ENCODE peak calls at places on chromosomes 16 and 17, in four cellular contexts. R is HepG2, I is GM12878, H is SK-N-SH. P is an unnamed sample.
A peak's percentile ranks its signal among the peaks of the same experiment; 100 is the strongest.

GRCh38 chr17:44121206-44121605 is 2.2 kb downstream of the HDAC5 start:
- DNase-seq in R (no peak), I (no peak), H (peak; percentile 58), P (no peak)

GRCh38 chr17:27475070-27475673 is 18.9 kb downstream of the KSR1 start:
- DNase-seq in R (no peak), I (no peak), H (no peak), P (no peak)

GRCh38 chr17:2372180-2372579 is 28.7 kb downstream of the MNT start:
- DNase-seq in R (no peak), I (no peak), H (no peak), P (no peak)

GRCh38 chr17:43661699-43662431 is at the start of gene MEOX1:
- DNase-seq in R (no peak), I (peak; percentile 79), H (no peak), P (no peak)

GRCh38 chr17:72270530-72270929 is 149.7 kb downstream of the SOX9 start:
- DNase-seq in R (no peak), I (no peak), H (peak; percentile 50), P (no peak)

GRCh38 chr16:2468725-2469398 is 2.2 kb upstream of the NTN3 start:
- DNase-seq in R (no peak), I (peak; percentile 49), H (peak; percentile 89), P (no peak)

GRCh38 chr17:48045270-48046001 is 2.7 kb upstream of the NFE2L1 start:
- DNase-seq in R (no peak), I (no peak), H (no peak), P (peak; percentile 65)

GRCh38 chr17:17168401-17168800 is 37.7 kb downstream of the PLD6 start:
- DNase-seq in R (no peak), I (no peak), H (no peak), P (no peak)

GRCh38 chr17:78315355-78316114 is 44.3 kb downstream of the SOCS3 start:
- DNase-seq in R (peak; percentile 45), I (peak; percentile 33), H (peak; percentile 57), P (peak; percentile 86)

GRCh38 chr17:29131814-29132682 is 48.1 kb downstream of the MYO18A start:
- DNase-seq in R (no peak), I (no peak), H (peak; percentile 70), P (no peak)

GRCh38 chr16:30600929-30601328 is 9.3 kb downstream of the ZNF689 start:
- DNase-seq in R (no peak), I (no peak), H (no peak), P (no peak)

GRCh38 chr17:59388070-59388556 is 56.7 kb downstream of the YPEL2 start:
- DNase-seq in R (no peak), I (no peak), H (no peak), P (peak; percentile 40)

GRCh38 chr16:72924918-72925630 is 122.9 kb downstream of the ZFHX3 start:
- DNase-seq in R (peak; percentile 100), I (no peak), H (no peak), P (no peak)

GRCh38 chr16:75555213-75555706 is 792 bp downstream of the TMEM231 start:
- DNase-seq in R (peak; percentile 89), I (no peak), H (peak; percentile 90), P (peak; percentile 89)

GRCh38 chr16:53545433-53545832 is 42.4 kb upstream of the AKTIP start:
- DNase-seq in R (peak; percentile 18), I (no peak), H (no peak), P (no peak)

GRCh38 chr17:39678340-39679116 is 9.3 kb downstream of the PGAP3 start:
- DNase-seq in R (no peak), I (no peak), H (no peak), P (no peak)

GRCh38 chr16:4320030-4320429 is 4.2 kb downstream of the GLIS2 start:
- DNase-seq in R (no peak), I (no peak), H (no peak), P (no peak)

GRCh38 chr16:11342021-11342855 is 3.0 kb upstream of the RMI2 start:
- DNase-seq in R (no peak), I (no peak), H (no peak), P (no peak)

GRCh38 chr17:8075081-8075480 is 12.4 kb downstream of the ALOX12B start:
- DNase-seq in R (no peak), I (no peak), H (no peak), P (no peak)

GRCh38 chr16:4176794-4177438 is 60.7 kb upstream of the ADCY9 start:
- DNase-seq in R (peak; percentile 8), I (peak; percentile 21), H (no peak), P (peak; percentile 37)

GRCh38 chr16:17194190-17194780 is 276.5 kb downstream of the XYLT1 start:
- DNase-seq in R (no peak), I (no peak), H (peak; percentile 52), P (peak; percentile 70)

GRCh38 chr17:64025732-64026294 is 5.4 kb upstream of the ICAM2 start:
- DNase-seq in R (peak; percentile 82), I (peak; percentile 55), H (peak; percentile 89), P (peak; percentile 95)

GRCh38 chr16:12646490-12647274 is 157.0 kb downstream of the CPPED1 start:
- DNase-seq in R (peak; percentile 47), I (peak; percentile 70), H (peak; percentile 25), P (peak; percentile 34)

GRCh38 chr16:22843856-22844255 is 29.9 kb downstream of the HS3ST2 start:
- DNase-seq in R (no peak), I (no peak), H (no peak), P (no peak)

GRCh38 chr17:16930571-16931317 is 41.2 kb downstream of the TNFRSF13B start:
- DNase-seq in R (no peak), I (no peak), H (no peak), P (no peak)

GRCh38 chr16:66568355-66568754 is 2.1 kb downstream of the CMTM1 start:
- DNase-seq in R (no peak), I (no peak), H (no peak), P (no peak)
- TF ChIP-seq MXI1 in R (no peak), I (no peak), H (no peak), P (no peak)

DNA sequence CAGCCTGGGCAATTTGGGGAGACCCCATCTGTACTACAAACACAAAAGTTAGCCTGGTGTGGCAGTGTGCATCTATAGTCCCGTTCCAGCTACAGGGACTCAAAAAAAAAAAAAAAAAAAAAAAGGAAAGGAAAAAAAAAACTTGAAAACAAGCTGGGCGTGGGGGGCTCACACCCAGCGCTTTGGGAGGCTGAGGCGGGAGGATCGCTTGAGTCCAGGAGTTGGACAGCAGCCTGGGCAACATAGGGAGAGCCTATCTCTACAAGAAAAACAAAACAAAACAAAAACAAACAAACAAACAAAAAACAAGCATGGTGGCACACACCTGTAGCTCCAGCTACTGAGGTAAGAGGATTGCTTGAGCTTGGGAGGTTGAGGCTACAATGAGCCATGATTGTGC is 12.9 kb upstream of the CCL17 start:
- DNase-seq in R (no peak), I (no peak), H (no peak), P (no peak)
- TF ChIP-seq FOXM1 in R (no peak), I (no peak), H (no peak), P (no peak)

GRCh38 chr16:28297308-28297707 is 5.0 kb downstream of the SBK1 start:
- DNase-seq in R (no peak), I (no peak), H (no peak), P (no peak)

GRCh38 chr16:28298511-28298878 is 6.2 kb downstream of the SBK1 start:
- DNase-seq in R (no peak), I (no peak), H (no peak), P (no peak)

GRCh38 chr16:28295213-28295612 is 2.9 kb downstream of the SBK1 start:
- DNase-seq in R (no peak), I (no peak), H (no peak), P (no peak)

GRCh38 chr16:28300327-28300726 is 8.0 kb downstream of the SBK1 start:
- DNase-seq in R (no peak), I (no peak), H (no peak), P (no peak)

GRCh38 chr16:28297784-28298510 is 5.6 kb downstream of the SBK1 start:
- DNase-seq in R (no peak), I (no peak), H (no peak), P (no peak)
- TF ChIP-seq MXI1 in R (no peak), I (no peak), H (no peak), P (no peak)

GRCh38 chr16:14415291-14415690 is 214.8 kb downstream of the PARN start:
- DNase-seq in R (no peak), I (no peak), H (no peak), P (no peak)

GRCh38 chr16:14420721-14421488 is 209.2 kb downstream of the PARN start:
- DNase-seq in R (peak; percentile 76), I (no peak), H (no peak), P (no peak)

GRCh38 chr16:14416184-14416583 is 213.9 kb downstream of the PARN start:
- DNase-seq in R (no peak), I (no peak), H (no peak), P (no peak)

GRCh38 chr16:14419817-14420216 is 210.2 kb downstream of the PARN start:
- DNase-seq in R (no peak), I (no peak), H (no peak), P (no peak)

DNA sequence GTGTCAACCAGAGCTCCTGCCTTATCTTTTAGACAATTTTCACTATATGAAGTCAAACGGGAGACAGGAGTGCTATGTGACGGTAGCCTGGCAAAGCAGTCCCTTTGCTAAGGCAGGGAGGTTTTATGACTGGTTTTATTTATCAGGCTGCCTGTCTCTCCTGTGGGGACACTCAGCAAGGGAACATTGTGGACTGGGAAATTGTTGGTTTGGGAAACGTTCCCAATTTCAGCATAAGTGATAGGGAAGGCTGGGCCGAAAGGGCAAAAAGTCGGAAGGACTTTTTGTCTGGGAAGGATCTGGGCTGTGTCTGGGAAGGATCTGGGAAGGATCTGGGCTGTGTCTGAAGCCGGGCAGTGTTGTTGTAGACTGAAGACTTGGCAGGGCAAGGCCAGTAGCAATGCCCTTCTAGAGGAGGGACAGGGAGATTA is 211.2 kb downstream of the PARN start:
- DNase-seq in R (no peak), I (no peak), H (no peak), P (no peak)
- TF ChIP-seq FOXM1 in R (no peak), I (no peak), H (no peak), P (no peak)

GRCh38 chr16:89453662-89454321 is 36.6 kb downstream of the ANKRD11 start:
- DNase-seq in R (no peak), I (no peak), H (no peak), P (peak; percentile 40)

GRCh38 chr16:89452925-89453324 is 37.4 kb downstream of the ANKRD11 start:
- DNase-seq in R (no peak), I (no peak), H (no peak), P (no peak)

GRCh38 chr16:89455692-89456091 is 34.7 kb downstream of the ANKRD11 start:
- DNase-seq in R (no peak), I (no peak), H (no peak), P (no peak)

GRCh38 chr16:89456412-89456811 is 33.9 kb downstream of the ANKRD11 start:
- DNase-seq in R (no peak), I (no peak), H (no peak), P (no peak)

DNA sequence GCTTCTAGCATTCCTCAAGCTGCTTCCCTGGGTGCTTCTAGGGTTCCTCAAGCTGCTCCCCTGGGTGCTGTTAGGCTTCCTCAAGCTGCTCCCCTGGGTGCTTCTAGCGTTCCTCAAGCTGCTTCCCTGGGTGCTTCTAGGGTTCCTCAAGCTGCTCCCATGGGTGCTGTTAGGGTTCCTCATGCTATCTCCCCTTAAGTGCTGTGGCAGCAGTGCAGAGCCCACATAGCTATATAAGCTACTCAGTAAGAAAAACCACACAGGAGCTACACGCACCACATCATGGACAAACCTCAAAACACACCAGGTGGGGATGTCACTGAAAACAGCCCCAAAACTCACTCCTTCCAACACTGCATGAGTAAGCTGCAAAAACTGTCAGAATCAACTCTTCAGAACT is 35.2 kb downstream of the ANKRD11 start:
- DNase-seq in R (no peak), I (peak; percentile 31), H (no peak), P (no peak)
- TF ChIP-seq MXI1 in R (no peak), I (no peak), H (no peak), P (no peak)